ENCODE peak calls at places on chromosomes 13 and 19, in seven cellular contexts. I is ascending aorta, K is tibial artery, R is heart right ventricle, Y is mammary epithelial cell, T is left ventricle myocardium inferior, X is esophagus squamous epithelium. Q is an unnamed sample.
A peak's percentile ranks its signal among the peaks of the same experiment; 100 is the strongest.

GRCh38 chr19:54204767-54205468 is 4.3 kb downstream of the RPS9 start:
- DNase-seq in I (no peak), K (no peak), R (no peak), Y (no peak), T (no peak), X (no peak), Q (no peak)

GRCh38 chr19:28701491-28701890 is 511.5 kb downstream of the UQCRFS1 start:
- DNase-seq in I (no peak), K (no peak), R (no peak), Y (peak; percentile 48), T (no peak), X (no peak), Q (no peak)

GRCh38 chr13:45384474-45385174 is 33.5 kb downstream of the SLC25A30 start:
- DNase-seq in I (no peak), K (no peak), R (no peak), Y (no peak), T (no peak), X (no peak), Q (no peak)

GRCh38 chr19:28990522-28990921 is 222.4 kb downstream of the UQCRFS1 start:
- DNase-seq in I (no peak), K (no peak), R (no peak), Y (no peak), T (no peak), X (no peak), Q (no peak)

GRCh38 chr19:4233282-4233853 is 4.0 kb downstream of the EBI3 start:
- DNase-seq in I (no peak), K (no peak), R (peak; percentile 56), Y (no peak), T (peak; percentile 36), X (no peak), Q (peak; percentile 65)

GRCh38 chr19:54107876-54108490 is 5.3 kb downstream of the NDUFA3 start:
- DNase-seq in I (no peak), K (no peak), R (no peak), Y (no peak), T (no peak), X (no peak), Q (peak; percentile 10)

GRCh38 chr19:35216026-35216832 is 12.3 kb downstream of the FAM187B start:
- DNase-seq in I (no peak), K (no peak), R (no peak), Y (peak; percentile 61), T (no peak), X (no peak), Q (no peak)

GRCh38 chr19:22263121-22263520 is 23.1 kb upstream of the ZNF729 start:
- DNase-seq in I (no peak), K (no peak), R (no peak), Y (no peak), T (no peak), X (no peak), Q (no peak)

GRCh38 chr13:113045214-113046007 is 60.2 kb upstream of the F7 start:
- DNase-seq in I (no peak), K (no peak), R (peak; percentile 25), Y (no peak), T (peak; percentile 32), X (no peak), Q (peak; percentile 43)

GRCh38 chr19:35447870-35448492 is at the start of gene FFAR2:
- DNase-seq in I (no peak), K (no peak), R (no peak), Y (no peak), T (no peak), X (no peak), Q (no peak)

GRCh38 chr13:74464656-74465055 is 330.5 kb upstream of the KLF12 start:
- DNase-seq in I (no peak), K (no peak), R (peak; percentile 9), Y (no peak), T (peak; percentile 16), X (no peak), Q (no peak)

GRCh38 chr13:43156916-43157315 is 133.5 kb downstream of the DNAJC15 start:
- DNase-seq in I (no peak), K (no peak), R (no peak), Y (no peak), T (no peak), X (no peak), Q (no peak)

GRCh38 chr19:3125900-3126524 is 9.8 kb upstream of the GNA15 start:
- DNase-seq in I (peak; percentile 74), K (peak; percentile 70), R (peak; percentile 75), Y (peak; percentile 61), T (peak; percentile 48), X (no peak), Q (peak; percentile 74)

GRCh38 chr19:16888629-16889371 is at the start of gene F2RL3:
- DNase-seq in I (no peak), K (peak; percentile 65), R (peak; percentile 59), Y (no peak), T (peak; percentile 58), X (no peak), Q (no peak)

DNA sequence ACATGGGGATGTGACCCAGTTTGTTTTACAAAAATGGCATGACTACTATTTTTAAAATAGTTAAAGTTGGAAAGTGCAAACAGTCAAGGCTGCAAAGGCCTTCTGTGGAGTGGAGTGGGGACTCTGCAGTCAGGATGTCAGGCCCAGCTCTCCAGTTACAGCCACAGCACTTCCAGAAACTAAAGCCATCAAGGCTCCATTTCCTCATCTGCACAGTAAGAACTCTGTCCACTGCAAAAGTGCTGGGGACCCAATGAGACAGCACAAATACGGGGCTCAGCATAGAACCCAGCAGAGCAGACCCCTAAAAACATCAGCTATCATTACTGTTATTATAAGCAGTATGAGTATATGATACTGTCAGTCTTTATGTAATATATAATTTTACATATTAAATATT is 73.6 kb downstream of the SACS start:
- DNase-seq in I (no peak), K (no peak), R (no peak), Y (no peak), T (no peak), X (no peak), Q (no peak)
- TF ChIP-seq CTCF in I (no peak), K (no peak), R (no peak), Y (no peak), T (no peak), X (no peak), Q (no peak)

GRCh38 chr13:79749985-79750551 is 269.1 kb downstream of the NDFIP2 start:
- DNase-seq in I (peak; percentile 65), K (peak; percentile 78), R (peak; percentile 15), Y (peak; percentile 69), T (peak; percentile 55), X (no peak), Q (no peak)
- H3K4me1 ChIP-seq in I (no peaks in the 10 kb centered on the region), K (peaks cover 13% of the 10 kb centered on the region), R (peaks cover 16% of the 10 kb centered on the region), Y (peaks cover 16% of the 10 kb centered on the region), T (peaks cover 20% of the 10 kb centered on the region), X (no peaks in the 10 kb centered on the region), Q (no peaks in the 10 kb centered on the region)

GRCh38 chr19:7679017-7679720 is 1.5 kb upstream of the TRAPPC5 start:
- DNase-seq in I (no peak), K (no peak), R (no peak), Y (no peak), T (no peak), X (no peak), Q (no peak)
- TF ChIP-seq CTCF in I (no peak), K (no peak), R (no peak), Y (no peak), T (no peak), X (no peak), Q (no peak)

GRCh38 chr19:32687681-32688080 is 3.9 kb upstream of the NUDT19 start:
- DNase-seq in I (no peak), K (no peak), R (no peak), Y (no peak), T (no peak), X (no peak), Q (no peak)

GRCh38 chr19:32688315-32688714 is 3.3 kb upstream of the NUDT19 start:
- DNase-seq in I (no peak), K (no peak), R (no peak), Y (no peak), T (peak; percentile 29), X (no peak), Q (no peak)

GRCh38 chr19:32691952-32692726 is 518 bp downstream of the NUDT19 start:
- DNase-seq in I (peak; percentile 81), K (peak; percentile 77), R (peak; percentile 67), Y (peak; percentile 73), T (peak; percentile 71), X (peak; percentile 27), Q (peak; percentile 59)

GRCh38 chr19:32692727-32693061 is 1.1 kb downstream of the NUDT19 start:
- DNase-seq in I (no peak), K (no peak), R (no peak), Y (no peak), T (no peak), X (no peak), Q (no peak)

DNA sequence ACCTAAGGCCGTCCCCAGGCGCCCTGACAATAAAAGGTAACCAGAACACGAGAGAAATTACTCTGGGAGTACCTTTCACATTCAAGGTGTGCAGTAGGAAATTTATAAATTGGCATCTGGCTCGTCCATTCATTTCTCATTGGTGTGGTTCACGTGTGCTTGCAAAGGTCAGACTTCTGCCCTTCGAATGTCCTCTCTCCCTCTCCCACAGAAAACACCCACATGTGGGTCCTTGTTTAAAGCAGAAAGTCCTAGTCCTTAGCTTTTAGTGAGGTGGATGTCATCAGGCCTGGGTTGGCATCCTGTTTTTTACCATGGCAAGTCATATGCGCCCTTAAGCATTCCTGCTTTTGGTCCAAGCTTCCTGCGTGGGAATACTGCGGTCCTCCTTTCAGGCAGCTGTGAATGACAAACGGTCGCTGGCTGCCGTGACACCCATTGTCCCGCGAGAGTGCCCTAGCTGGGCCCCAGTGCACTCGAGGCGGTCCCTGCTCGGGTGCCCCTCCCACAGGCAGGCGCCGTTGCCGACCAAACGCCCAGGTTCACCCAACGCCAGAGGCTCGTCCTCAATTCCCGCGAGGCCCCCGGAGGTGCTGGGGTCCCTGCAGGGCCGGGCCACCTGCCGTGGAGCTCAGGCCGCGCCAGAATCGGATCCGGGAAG is at the start of gene NUDT19:
- DNase-seq in I (peak; percentile 91), K (peak; percentile 92), R (peak; percentile 89), Y (peak; percentile 80), T (peak; percentile 90), X (no peak), Q (peak; percentile 90)
- H3K4me1 ChIP-seq in I (peaks cover 15% of the 10 kb centered on the region), K (peaks cover 34% of the 10 kb centered on the region), R (peaks cover 30% of the 10 kb centered on the region), Y (peaks cover 15% of the 10 kb centered on the region), T (peaks cover 66% of the 10 kb centered on the region), X (peaks cover 43% of the 10 kb centered on the region), Q (no peaks in the 10 kb centered on the region)

GRCh38 chr13:50069255-50069654 is 54.0 kb downstream of the KCNRG start:
- DNase-seq in I (no peak), K (no peak), R (no peak), Y (no peak), T (no peak), X (no peak), Q (no peak)

GRCh38 chr13:50068508-50068907 is 53.3 kb downstream of the KCNRG start:
- DNase-seq in I (no peak), K (no peak), R (no peak), Y (no peak), T (no peak), X (no peak), Q (no peak)

GRCh38 chr13:50060718-50061117 is 45.5 kb downstream of the KCNRG start:
- DNase-seq in I (no peak), K (no peak), R (no peak), Y (no peak), T (no peak), X (no peak), Q (no peak)

GRCh38 chr13:50071399-50071798 is 56.2 kb downstream of the KCNRG start:
- DNase-seq in I (no peak), K (no peak), R (no peak), Y (no peak), T (no peak), X (no peak), Q (no peak)

DNA sequence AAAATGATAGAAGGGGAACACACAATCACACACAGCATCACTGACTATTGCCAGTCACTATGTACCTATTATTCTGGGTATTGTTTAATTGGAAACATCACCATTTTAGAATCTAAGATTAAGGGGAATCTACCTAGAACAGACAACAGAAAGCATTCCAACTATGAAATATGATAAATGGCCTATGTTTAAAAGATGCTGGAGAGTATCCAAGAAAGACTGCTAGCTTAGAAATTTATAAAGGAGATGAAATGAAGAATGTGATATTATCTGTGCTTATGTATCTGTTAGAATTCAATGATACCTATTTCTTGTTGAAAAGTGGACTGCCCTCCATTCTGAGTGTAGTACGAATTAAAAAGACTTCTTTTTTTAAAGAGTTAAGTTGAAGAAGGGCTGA is 50.5 kb downstream of the KCNRG start:
- DNase-seq in I (no peak), K (no peak), R (no peak), Y (no peak), T (no peak), X (no peak), Q (no peak)
- TF ChIP-seq CTCF in I (no peak), K (no peak), R (no peak), Y (no peak), T (no peak), X (no peak), Q (no peak)